ENCODE peak calls at places on chromosomes 4 and X, in six cellular contexts. H, U, T, E, S and W are unnamed samples. For H3K4me1, the result is how much of the 10 kb centered on the place peaks cover.

GRCh38 chr4:1334579-1334895 is 12.5 kb upstream of the UVSSA start:
- DNase-seq in H (no peak), T (no peak), E (no peak), S (no peak), U (no peak), W (no peak)

GRCh38 chr4:153010137-153010536 is 74.0 kb downstream of the FHDC1 start:
- DNase-seq in S (no peak), E (no peak), H (no peak), U (no peak), T (no peak), W (no peak)

GRCh38 chr4:98838977-98839618 is 89.8 kb downstream of the EIF4E start:
- DNase-seq in U (no peak), E (no peak), H (no peak), S (peak), T (peak), W (no peak)

GRCh38 chr4:91502365-91502764 is 801.4 kb upstream of the GRID2 start:
- DNase-seq in U (no peak), T (peak), H (peak), S (no peak), E (no peak), W (no peak)

GRCh38 chrX:39869846-39870601 is 227.7 kb downstream of the BCOR start:
- DNase-seq in E (peak), U (peak), S (peak), T (peak), H (peak), W (no peak)

GRCh38 chrX:43735957-43736356 is 79.9 kb downstream of the MAOA start:
- DNase-seq in H (no peak), T (no peak), E (no peak), S (no peak), U (no peak), W (no peak)

GRCh38 chrX:28586891-28587635 is at the start of gene IL1RAPL1:
- DNase-seq in H (peak), S (peak), E (no peak), U (peak), T (peak), W (no peak)

GRCh38 chr4:151968643-151969042 is 207.8 kb upstream of the GATB start:
- DNase-seq in T (no peak), S (no peak), E (no peak), U (no peak), H (no peak), W (no peak)

GRCh38 chr4:93174598-93174997 is 654.0 kb upstream of the ATOH1 start:
- DNase-seq in T (no peak), H (no peak), U (no peak), S (no peak), E (no peak), W (no peak)

GRCh38 chrX:18146954-18147353 is 73.7 kb downstream of the BEND2 start:
- DNase-seq in H (peak), E (no peak), U (no peak), S (peak), T (peak), W (no peak)

GRCh38 chrX:76172325-76172887 is 456 bp upstream of the PBDC1 start:
- DNase-seq in E (no peak), S (no peak), U (no peak), H (no peak), T (no peak), W (no peak)

DNA sequence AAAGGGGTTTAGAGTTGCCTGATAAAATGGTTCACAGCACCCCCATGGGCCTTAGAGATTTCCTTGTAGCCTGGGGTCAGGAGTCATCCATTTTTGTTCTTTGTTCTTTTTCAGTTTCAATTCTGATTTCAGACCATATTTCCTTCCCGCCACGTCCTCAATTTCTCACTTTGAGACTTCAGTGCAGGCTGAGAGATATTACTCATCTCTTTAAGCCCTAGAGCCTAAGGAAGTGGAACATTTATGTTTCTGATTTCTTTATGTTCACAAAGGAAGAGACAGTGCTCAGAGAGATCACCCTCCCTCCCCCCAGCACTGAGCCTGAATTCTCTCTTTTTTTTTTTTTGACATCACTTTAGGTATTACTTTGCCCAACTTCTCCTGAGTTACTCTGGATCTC is 56.3 kb downstream of the MSN start:
- DNase-seq in U (no peak), S (peak), T (no peak), E (no peak), H (peak), W (no peak)
- H3K4me1 ChIP-seq in U (under half), S (under half), T (under half), E (under half), H (under half), W (under half)

GRCh38 chr4:2483237-2483636 is 14.3 kb downstream of the RNF4 start:
- DNase-seq in E (no peak), H (no peak), U (no peak), T (no peak), S (no peak), W (no peak)
- H3K4me1 ChIP-seq in E (half or more), H (under half), U (under half), T (under half), S (under half), W (under half)

DNA sequence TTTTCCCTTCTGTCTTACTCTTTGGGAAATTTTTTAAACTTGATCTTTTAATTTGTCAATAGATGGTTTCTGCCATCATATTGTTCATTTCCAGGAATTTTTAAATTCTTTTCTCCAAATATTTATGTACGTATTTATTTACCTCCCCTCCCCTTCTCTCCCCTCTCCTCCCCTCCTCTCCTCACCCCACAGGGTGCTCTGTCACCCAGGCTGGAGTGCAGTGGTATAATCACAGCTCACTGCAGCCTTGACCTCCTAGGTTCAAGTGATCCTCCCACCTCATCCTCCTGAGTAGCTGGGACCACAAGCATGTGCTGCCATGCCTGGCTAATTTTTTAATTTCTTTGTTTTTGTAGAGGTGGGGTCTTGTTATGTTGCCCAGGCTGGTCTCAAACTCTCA is 73.8 kb downstream of the WWC2 start:
- DNase-seq in T (no peak), H (no peak), S (no peak), E (no peak), U (no peak), W (no peak)
- H3K4me1 ChIP-seq in T (half or more), H (under half), S (half or more), E (under half), U (half or more), W (under half)

DNA sequence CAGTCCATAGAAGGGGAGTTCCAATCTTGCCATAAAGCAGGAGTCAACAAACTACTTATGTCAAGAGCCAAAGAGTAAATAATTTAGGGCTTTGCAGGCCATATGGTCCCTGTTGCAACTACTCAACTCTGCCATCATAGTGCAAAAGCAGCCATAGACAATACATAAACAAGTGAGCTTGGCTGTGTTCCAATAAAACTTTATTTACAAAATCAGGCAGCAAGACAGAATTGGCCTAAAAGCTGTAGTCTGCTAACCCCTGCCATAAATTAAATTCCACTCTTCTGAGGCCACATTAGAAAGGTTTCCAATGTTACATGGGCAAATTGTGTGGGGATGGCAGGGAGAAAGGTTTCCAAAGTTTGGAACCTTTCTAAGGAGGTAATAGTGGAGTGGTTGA is 14.7 kb downstream of the TRMT2B start:
- DNase-seq in E (no peak), T (no peak), S (no peak), H (no peak), U (no peak), W (no peak)
- H3K4me1 ChIP-seq in E (under half), T (under half), S (under half), H (under half), U (under half), W (under half)